ENCODE peak calls at places on chromosome 16, in four cellular contexts. One of them, this sample, is unnamed. For H3K4me1, the result is how much of the 10 kb centered on the place peaks cover.

GRCh38 chr16:29760567-29761279 is 14.9 kb upstream of the C16orf54 start:
- DNase-seq in psoas muscle: no peak
- DNase-seq in tibial nerve: no peak
- DNase-seq in H9: no peak
- DNase-seq in this sample: no peak

GRCh38 chr16:55454861-55455260 is 24.1 kb upstream of the MMP2 start:
- DNase-seq in psoas muscle: no peak
- DNase-seq in tibial nerve: no peak
- DNase-seq in H9: no peak
- DNase-seq in this sample: no peak

GRCh38 chr16:13101828-13102227 is 200.4 kb downstream of the SHISA9 start:
- DNase-seq in psoas muscle: no peak
- DNase-seq in tibial nerve: no peak
- DNase-seq in H9: no peak
- DNase-seq in this sample: no peak

GRCh38 chr16:19601083-19601976 is 45.8 kb downstream of the VPS35L start:
- DNase-seq in psoas muscle: no peak
- DNase-seq in tibial nerve: no peak
- DNase-seq in H9: no peak
- DNase-seq in this sample: no peak

GRCh38 chr16:3165111-3165822 is 22.7 kb upstream of the OR1F1 start:
- DNase-seq in psoas muscle: no peak
- DNase-seq in tibial nerve: no peak
- DNase-seq in H9: no peak
- DNase-seq in this sample: no peak

GRCh38 chr16:47057631-47057996 is 84.1 kb upstream of the DNAJA2 start:
- DNase-seq in psoas muscle: no peak
- DNase-seq in tibial nerve: no peak
- DNase-seq in H9: no peak
- DNase-seq in this sample: no peak

GRCh38 chr16:19524866-19525723 is 1.4 kb downstream of the CCP110 start:
- DNase-seq in psoas muscle: no peak
- DNase-seq in tibial nerve: no peak
- DNase-seq in H9: no peak
- DNase-seq in this sample: no peak

GRCh38 chr16:3998793-3999478 is 117.3 kb downstream of the ADCY9 start:
- DNase-seq in psoas muscle: peak
- DNase-seq in tibial nerve: no peak
- DNase-seq in H9: no peak
- DNase-seq in this sample: no peak

GRCh38 chr16:19691161-19691850 is 26.7 kb downstream of the KNOP1 start:
- DNase-seq in psoas muscle: no peak
- DNase-seq in tibial nerve: no peak
- DNase-seq in H9: no peak
- DNase-seq in this sample: no peak

GRCh38 chr16:53449816-53450517 is 15.7 kb downstream of the RBL2 start:
- DNase-seq in psoas muscle: no peak
- DNase-seq in tibial nerve: no peak
- DNase-seq in H9: no peak
- DNase-seq in this sample: no peak

GRCh38 chr16:79007614-79008013 is 592.9 kb downstream of the MAF start:
- DNase-seq in psoas muscle: no peak
- DNase-seq in tibial nerve: no peak
- DNase-seq in H9: no peak
- DNase-seq in this sample: no peak

GRCh38 chr16:72291531-72291981 is 119.6 kb upstream of the PMFBP1 start:
- DNase-seq in psoas muscle: no peak
- DNase-seq in tibial nerve: no peak
- DNase-seq in H9: no peak
- DNase-seq in this sample: no peak

GRCh38 chr16:57133911-57134310 is 41.5 kb downstream of the CPNE2 start:
- DNase-seq in psoas muscle: no peak
- DNase-seq in tibial nerve: no peak
- DNase-seq in H9: no peak
- DNase-seq in this sample: no peak
- H3K4me1 ChIP-seq in psoas muscle: under half
- H3K4me1 ChIP-seq in tibial nerve: under half
- H3K4me1 ChIP-seq in H9: under half
- H3K4me1 ChIP-seq in this sample: under half

GRCh38 chr16:75252946-75253911 is 1.8 kb upstream of the BCAR1 start:
- DNase-seq in psoas muscle: no peak
- DNase-seq in tibial nerve: no peak
- DNase-seq in H9: peak
- DNase-seq in this sample: no peak

GRCh38 chr16:75250809-75251279 is 580 bp downstream of the BCAR1 start:
- DNase-seq in psoas muscle: peak
- DNase-seq in tibial nerve: no peak
- DNase-seq in H9: no peak
- DNase-seq in this sample: no peak

GRCh38 chr16:75251280-75252048 is at the start of gene BCAR1:
- DNase-seq in psoas muscle: peak
- DNase-seq in tibial nerve: peak
- DNase-seq in H9: peak
- DNase-seq in this sample: no peak

GRCh38 chr16:75250089-75250808 is 1.2 kb downstream of the BCAR1 start:
- DNase-seq in psoas muscle: peak
- DNase-seq in tibial nerve: no peak
- DNase-seq in H9: no peak
- DNase-seq in this sample: no peak

GRCh38 chr16:75252049-75252864 is 833 bp upstream of the BCAR1 start:
- DNase-seq in psoas muscle: no peak
- DNase-seq in tibial nerve: no peak
- DNase-seq in H9: no peak
- DNase-seq in this sample: no peak
- H3K4me1 ChIP-seq in psoas muscle: half or more
- H3K4me1 ChIP-seq in tibial nerve: under half
- H3K4me1 ChIP-seq in H9: under half
- H3K4me1 ChIP-seq in this sample: under half

GRCh38 chr16:23502466-23502865 is 7.8 kb downstream of the GGA2 start:
- DNase-seq in psoas muscle: no peak
- DNase-seq in tibial nerve: no peak
- DNase-seq in H9: no peak
- DNase-seq in this sample: no peak
- H3K4me1 ChIP-seq in psoas muscle: under half
- H3K4me1 ChIP-seq in tibial nerve: under half
- H3K4me1 ChIP-seq in H9: under half
- H3K4me1 ChIP-seq in this sample: under half

DNA sequence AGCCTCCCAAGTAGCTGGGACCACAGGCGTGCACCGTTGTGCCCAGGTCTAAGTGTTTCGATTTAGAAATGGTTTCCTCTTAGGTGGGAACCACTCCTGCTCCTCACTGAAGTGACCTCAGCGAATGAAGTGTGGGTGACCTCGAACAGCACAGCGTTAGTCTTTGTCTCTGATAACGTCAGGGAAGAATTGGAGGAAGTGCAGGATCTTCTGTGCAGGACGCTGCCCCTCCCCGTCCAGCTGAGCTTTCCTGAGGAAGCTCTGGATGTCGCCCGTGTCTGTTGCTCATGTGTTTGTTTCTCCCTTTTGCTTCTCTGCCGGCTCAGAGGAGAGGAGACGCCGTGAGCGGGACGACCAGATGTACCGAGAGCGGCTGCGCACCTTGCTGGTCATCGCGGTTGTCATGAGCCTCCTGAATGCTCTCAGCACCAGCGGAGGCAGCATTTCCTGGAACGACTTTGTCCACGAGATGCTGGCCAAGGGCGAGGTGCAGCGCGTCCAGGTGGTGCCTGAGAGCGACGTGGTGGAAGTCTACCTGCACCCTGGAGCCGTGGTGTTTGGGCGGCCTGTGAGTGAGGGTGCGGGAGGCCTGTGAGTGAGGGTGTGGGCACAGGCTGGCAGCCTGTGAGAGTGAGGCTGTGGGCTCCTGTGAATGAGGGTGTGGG is 15.6 kb downstream of the SPG7 start:
- DNase-seq in psoas muscle: no peak
- DNase-seq in tibial nerve: no peak
- DNase-seq in H9: no peak
- DNase-seq in this sample: no peak
- H3K4me1 ChIP-seq in psoas muscle: under half
- H3K4me1 ChIP-seq in tibial nerve: under half
- H3K4me1 ChIP-seq in H9: under half
- H3K4me1 ChIP-seq in this sample: under half

GRCh38 chr16:50203681-50204080 is 50.6 kb downstream of the TENT4B start:
- DNase-seq in psoas muscle: no peak
- DNase-seq in tibial nerve: no peak
- DNase-seq in H9: no peak
- DNase-seq in this sample: no peak
- H3K4me1 ChIP-seq in psoas muscle: half or more
- H3K4me1 ChIP-seq in tibial nerve: under half
- H3K4me1 ChIP-seq in H9: under half
- H3K4me1 ChIP-seq in this sample: under half

GRCh38 chr16:88749358-88749757 is 35.7 kb downstream of the PIEZO1 start:
- DNase-seq in psoas muscle: no peak
- DNase-seq in tibial nerve: no peak
- DNase-seq in H9: no peak
- DNase-seq in this sample: no peak

GRCh38 chr16:88750854-88751253 is 34.2 kb downstream of the PIEZO1 start:
- DNase-seq in psoas muscle: no peak
- DNase-seq in tibial nerve: no peak
- DNase-seq in H9: no peak
- DNase-seq in this sample: no peak

GRCh38 chr16:88746511-88746910 is 38.5 kb downstream of the PIEZO1 start:
- DNase-seq in psoas muscle: no peak
- DNase-seq in tibial nerve: no peak
- DNase-seq in H9: no peak
- DNase-seq in this sample: no peak

GRCh38 chr16:88747588-88748301 is 37.3 kb downstream of the PIEZO1 start:
- DNase-seq in psoas muscle: no peak
- DNase-seq in tibial nerve: no peak
- DNase-seq in H9: peak
- DNase-seq in this sample: no peak

DNA sequence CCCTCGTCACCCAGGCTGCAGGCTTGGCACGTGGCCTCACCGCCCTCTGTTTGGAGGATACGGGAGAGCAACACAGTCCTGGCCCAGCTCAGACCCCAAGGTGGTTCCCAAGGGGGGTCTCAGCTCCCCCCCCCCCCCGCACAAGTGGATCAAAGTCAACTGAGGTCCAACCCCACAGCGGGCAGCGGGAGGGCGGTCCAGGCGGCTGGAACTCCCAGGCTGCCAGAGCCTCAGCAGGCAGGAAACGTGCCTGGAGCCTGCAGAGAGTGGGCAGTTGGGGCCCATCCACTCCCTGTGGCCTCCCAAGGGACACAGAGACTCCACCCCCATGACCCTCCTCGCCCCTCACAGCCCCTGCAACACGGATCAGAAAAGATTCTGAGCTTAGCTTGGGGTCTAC is 36.7 kb downstream of the PIEZO1 start:
- DNase-seq in psoas muscle: no peak
- DNase-seq in tibial nerve: no peak
- DNase-seq in H9: no peak
- DNase-seq in this sample: no peak
- H3K4me1 ChIP-seq in psoas muscle: under half
- H3K4me1 ChIP-seq in tibial nerve: under half
- H3K4me1 ChIP-seq in H9: under half
- H3K4me1 ChIP-seq in this sample: under half

GRCh38 chr16:68094614-68094934 is 9.4 kb downstream of the NFATC3 start:
- DNase-seq in psoas muscle: no peak
- DNase-seq in tibial nerve: no peak
- DNase-seq in H9: no peak
- DNase-seq in this sample: no peak
- H3K4me1 ChIP-seq in psoas muscle: half or more
- H3K4me1 ChIP-seq in tibial nerve: under half
- H3K4me1 ChIP-seq in H9: under half
- H3K4me1 ChIP-seq in this sample: under half

This sample was measured in effector memory CD4-positive, alpha-beta T cell.